ENCODE peak calls at places on chromosomes 12 and 14, in eight cellular contexts. One of them, this sample, is unnamed.

GRCh38 chr12:4116251-4117111 is 157.1 kb upstream of the CCND2 start:
- DNase-seq in neural progenitor cell: peak
- DNase-seq in HepG2: peak
- DNase-seq in AG04450: peak
- DNase-seq in fibroblast of lung: peak
- DNase-seq in esophagus squamous epithelium: no peak
- DNase-seq in tibial nerve: no peak
- DNase-seq in adrenal gland: no peak
- DNase-seq in this sample: no peak

GRCh38 chr12:119594772-119595445 is 1.3 kb downstream of the TMEM233 start:
- DNase-seq in AG04450: no peak
- DNase-seq in esophagus squamous epithelium: no peak
- DNase-seq in neural progenitor cell: peak
- DNase-seq in tibial nerve: no peak
- DNase-seq in fibroblast of lung: no peak
- DNase-seq in HepG2: no peak
- DNase-seq in adrenal gland: no peak
- DNase-seq in this sample: no peak

GRCh38 chr12:108649126-108649525 is 15.4 kb upstream of the SELPLG start:
- DNase-seq in adrenal gland: no peak
- DNase-seq in esophagus squamous epithelium: no peak
- DNase-seq in HepG2: no peak
- DNase-seq in tibial nerve: no peak
- DNase-seq in fibroblast of lung: peak
- DNase-seq in AG04450: no peak
- DNase-seq in neural progenitor cell: no peak
- DNase-seq in this sample: no peak

GRCh38 chr12:107610030-107610859 is 75.4 kb upstream of the PWP1 start:
- DNase-seq in fibroblast of lung: peak
- DNase-seq in esophagus squamous epithelium: no peak
- DNase-seq in tibial nerve: no peak
- DNase-seq in neural progenitor cell: peak
- DNase-seq in adrenal gland: no peak
- DNase-seq in AG04450: peak
- DNase-seq in HepG2: peak
- DNase-seq in this sample: no peak

GRCh38 chr12:120301962-120302815 is at the start of gene SIRT4:
- DNase-seq in tibial nerve: peak
- DNase-seq in esophagus squamous epithelium: peak
- DNase-seq in neural progenitor cell: peak
- DNase-seq in adrenal gland: peak
- DNase-seq in HepG2: peak
- DNase-seq in fibroblast of lung: peak
- DNase-seq in AG04450: peak
- DNase-seq in this sample: peak

GRCh38 chr12:122226366-122227222 is 742 bp upstream of the DIABLO start:
- DNase-seq in tibial nerve: no peak
- DNase-seq in adrenal gland: no peak
- DNase-seq in esophagus squamous epithelium: no peak
- DNase-seq in neural progenitor cell: no peak
- DNase-seq in HepG2: no peak
- DNase-seq in fibroblast of lung: no peak
- DNase-seq in AG04450: no peak
- DNase-seq in this sample: no peak

GRCh38 chr12:64457036-64457435 is 5.1 kb downstream of the TBK1 start:
- DNase-seq in AG04450: no peak
- DNase-seq in fibroblast of lung: no peak
- DNase-seq in adrenal gland: no peak
- DNase-seq in HepG2: no peak
- DNase-seq in esophagus squamous epithelium: no peak
- DNase-seq in tibial nerve: no peak
- DNase-seq in neural progenitor cell: no peak
- DNase-seq in this sample: no peak

GRCh38 chr14:104357689-104358527 is 219.5 kb downstream of the KIF26A start:
- DNase-seq in tibial nerve: no peak
- DNase-seq in fibroblast of lung: no peak
- DNase-seq in neural progenitor cell: no peak
- DNase-seq in HepG2: no peak
- DNase-seq in adrenal gland: no peak
- DNase-seq in AG04450: no peak
- DNase-seq in esophagus squamous epithelium: no peak
- DNase-seq in this sample: no peak

GRCh38 chr12:1826867-1827705 is 6.7 kb downstream of the LRTM2 start:
- DNase-seq in fibroblast of lung: no peak
- DNase-seq in esophagus squamous epithelium: no peak
- DNase-seq in AG04450: no peak
- DNase-seq in adrenal gland: no peak
- DNase-seq in HepG2: no peak
- DNase-seq in tibial nerve: no peak
- DNase-seq in neural progenitor cell: no peak
- DNase-seq in this sample: no peak

GRCh38 chr14:54747616-54748015 is 155.0 kb downstream of the GCH1 start:
- DNase-seq in tibial nerve: no peak
- DNase-seq in esophagus squamous epithelium: no peak
- DNase-seq in neural progenitor cell: no peak
- DNase-seq in HepG2: no peak
- DNase-seq in fibroblast of lung: no peak
- DNase-seq in AG04450: no peak
- DNase-seq in adrenal gland: no peak
- DNase-seq in this sample: no peak

GRCh38 chr12:58443273-58443980 is 476.9 kb downstream of the LRIG3 start:
- DNase-seq in esophagus squamous epithelium: no peak
- DNase-seq in fibroblast of lung: peak
- DNase-seq in tibial nerve: no peak
- DNase-seq in adrenal gland: no peak
- DNase-seq in neural progenitor cell: peak
- DNase-seq in HepG2: peak
- DNase-seq in AG04450: no peak
- DNase-seq in this sample: no peak

GRCh38 chr12:132003846-132004245 is 54.1 kb downstream of the EP400 start:
- DNase-seq in tibial nerve: no peak
- DNase-seq in HepG2: no peak
- DNase-seq in neural progenitor cell: no peak
- DNase-seq in fibroblast of lung: peak
- DNase-seq in AG04450: peak
- DNase-seq in adrenal gland: no peak
- DNase-seq in esophagus squamous epithelium: no peak
- DNase-seq in this sample: no peak

GRCh38 chr14:77889971-77890442 is 90.1 kb downstream of the ADCK1 start:
- DNase-seq in neural progenitor cell: no peak
- DNase-seq in tibial nerve: no peak
- DNase-seq in esophagus squamous epithelium: no peak
- DNase-seq in HepG2: no peak
- DNase-seq in adrenal gland: no peak
- DNase-seq in AG04450: peak
- DNase-seq in fibroblast of lung: peak
- DNase-seq in this sample: no peak

GRCh38 chr12:130953783-130954543 is at the start of gene ADGRD1:
- DNase-seq in tibial nerve: peak
- DNase-seq in adrenal gland: no peak
- DNase-seq in esophagus squamous epithelium: no peak
- DNase-seq in AG04450: no peak
- DNase-seq in neural progenitor cell: no peak
- DNase-seq in HepG2: no peak
- DNase-seq in fibroblast of lung: peak
- DNase-seq in this sample: peak
- H3K27ac ChIP-seq in tibial nerve: peak
- H3K27ac ChIP-seq in adrenal gland: no peak
- H3K27ac ChIP-seq in esophagus squamous epithelium: peak
- H3K27ac ChIP-seq in AG04450: no peak
- H3K27ac ChIP-seq in neural progenitor cell: no peak
- H3K27ac ChIP-seq in HepG2: peak
- H3K27ac ChIP-seq in fibroblast of lung: no peak
- H3K27ac ChIP-seq in this sample: no peak

GRCh38 chr12:17992002-17992656 is 97.9 kb downstream of the RERGL start:
- DNase-seq in neural progenitor cell: peak
- DNase-seq in fibroblast of lung: peak
- DNase-seq in AG04450: no peak
- DNase-seq in adrenal gland: peak
- DNase-seq in tibial nerve: peak
- DNase-seq in esophagus squamous epithelium: no peak
- DNase-seq in HepG2: peak
- DNase-seq in this sample: no peak
- TF ChIP-seq CTCF in neural progenitor cell: peak
- TF ChIP-seq CTCF in fibroblast of lung: peak
- TF ChIP-seq CTCF in AG04450: peak
- TF ChIP-seq CTCF in adrenal gland: peak
- TF ChIP-seq CTCF in tibial nerve: peak
- TF ChIP-seq CTCF in esophagus squamous epithelium: peak
- TF ChIP-seq CTCF in HepG2: peak
- TF ChIP-seq CTCF in this sample: peak

DNA sequence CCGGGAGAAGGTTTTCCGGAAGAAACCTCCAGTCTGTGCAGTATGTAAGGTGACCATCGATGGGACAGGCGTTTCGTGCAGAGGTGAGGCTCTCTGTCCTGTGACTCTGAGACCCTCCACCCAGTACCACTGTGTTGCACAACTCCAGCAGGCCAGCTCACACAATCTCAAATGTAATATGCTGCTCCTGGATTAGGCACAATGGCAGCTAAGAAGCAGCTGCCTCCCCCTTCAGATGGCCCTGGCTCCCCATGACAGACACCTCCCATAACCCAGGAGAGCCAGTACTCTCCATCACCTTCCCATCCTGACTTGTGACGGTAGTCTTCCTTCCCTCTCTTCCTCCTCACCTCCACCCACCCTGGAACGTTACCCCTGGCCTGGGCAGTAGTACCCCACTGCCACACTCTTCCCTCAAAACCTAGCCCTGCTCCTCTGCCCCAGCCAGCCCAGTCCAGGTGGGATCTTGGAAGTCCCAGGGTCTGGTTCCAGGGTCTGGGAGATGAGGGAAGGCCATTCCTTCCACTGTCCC is 2.1 kb downstream of the TNS2 start:
- DNase-seq in neural progenitor cell: no peak
- DNase-seq in fibroblast of lung: no peak
- DNase-seq in adrenal gland: no peak
- DNase-seq in HepG2: no peak
- DNase-seq in esophagus squamous epithelium: no peak
- DNase-seq in AG04450: no peak
- DNase-seq in tibial nerve: no peak
- DNase-seq in this sample: peak
- H3K4me3 ChIP-seq in neural progenitor cell: no peak
- H3K4me3 ChIP-seq in fibroblast of lung: peak
- H3K4me3 ChIP-seq in adrenal gland: no peak
- H3K4me3 ChIP-seq in HepG2: peak
- H3K4me3 ChIP-seq in esophagus squamous epithelium: peak
- H3K4me3 ChIP-seq in AG04450: peak
- H3K4me3 ChIP-seq in tibial nerve: peak
- H3K4me3 ChIP-seq in this sample: peak

DNA sequence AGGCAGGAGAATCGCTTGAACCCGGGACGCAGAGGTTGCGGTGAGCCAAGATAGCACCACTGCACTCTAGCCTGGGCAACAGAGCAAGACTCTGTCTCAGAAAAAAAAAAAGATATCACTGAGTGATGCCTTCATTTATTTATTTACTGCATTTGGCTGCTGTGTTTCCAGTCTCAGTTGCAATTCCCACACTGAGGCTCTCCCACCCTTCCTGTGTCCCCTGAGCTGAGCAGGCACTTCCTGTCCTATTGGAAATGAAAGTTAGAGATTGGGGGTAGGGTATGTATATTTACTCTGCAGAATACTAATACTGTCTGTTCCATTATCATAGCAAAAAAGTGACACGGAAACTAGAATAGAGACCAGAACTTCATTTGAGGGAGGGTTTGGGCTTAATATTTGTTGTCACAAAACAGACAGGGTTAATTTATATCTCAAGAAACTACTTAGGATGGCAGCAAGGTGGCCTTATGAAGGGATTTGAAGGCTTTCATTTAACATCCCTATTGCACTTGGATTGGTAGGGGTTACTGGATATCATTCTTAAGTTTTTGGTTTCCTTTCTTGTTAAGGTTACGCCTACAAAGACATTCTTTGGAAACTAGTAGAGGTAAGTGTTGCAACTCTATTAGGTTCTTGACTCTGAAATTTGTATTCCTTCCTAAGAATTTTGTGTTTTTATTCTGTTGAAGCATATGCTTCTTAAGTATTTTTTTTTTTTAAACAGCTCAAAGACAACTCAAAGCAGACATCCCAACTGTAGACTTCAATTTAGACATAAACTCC is 1.4 kb upstream of the RBMS2 start:
- DNase-seq in fibroblast of lung: no peak
- DNase-seq in tibial nerve: no peak
- DNase-seq in AG04450: no peak
- DNase-seq in neural progenitor cell: no peak
- DNase-seq in HepG2: no peak
- DNase-seq in esophagus squamous epithelium: no peak
- DNase-seq in adrenal gland: no peak
- DNase-seq in this sample: no peak
- H3K27ac ChIP-seq in fibroblast of lung: peak
- H3K27ac ChIP-seq in tibial nerve: peak
- H3K27ac ChIP-seq in AG04450: no peak
- H3K27ac ChIP-seq in neural progenitor cell: no peak
- H3K27ac ChIP-seq in HepG2: no peak
- H3K27ac ChIP-seq in esophagus squamous epithelium: peak
- H3K27ac ChIP-seq in adrenal gland: peak
- H3K27ac ChIP-seq in this sample: peak

GRCh38 chr12:2834581-2835491 is at the start of gene NRIP2:
- DNase-seq in esophagus squamous epithelium: no peak
- DNase-seq in fibroblast of lung: peak
- DNase-seq in AG04450: no peak
- DNase-seq in tibial nerve: no peak
- DNase-seq in adrenal gland: peak
- DNase-seq in neural progenitor cell: peak
- DNase-seq in HepG2: no peak
- DNase-seq in this sample: no peak
- TF ChIP-seq CTCF in esophagus squamous epithelium: no peak
- TF ChIP-seq CTCF in fibroblast of lung: no peak
- TF ChIP-seq CTCF in AG04450: peak
- TF ChIP-seq CTCF in tibial nerve: peak
- TF ChIP-seq CTCF in adrenal gland: no peak
- TF ChIP-seq CTCF in neural progenitor cell: no peak
- TF ChIP-seq CTCF in HepG2: no peak
- TF ChIP-seq CTCF in this sample: no peak

DNA sequence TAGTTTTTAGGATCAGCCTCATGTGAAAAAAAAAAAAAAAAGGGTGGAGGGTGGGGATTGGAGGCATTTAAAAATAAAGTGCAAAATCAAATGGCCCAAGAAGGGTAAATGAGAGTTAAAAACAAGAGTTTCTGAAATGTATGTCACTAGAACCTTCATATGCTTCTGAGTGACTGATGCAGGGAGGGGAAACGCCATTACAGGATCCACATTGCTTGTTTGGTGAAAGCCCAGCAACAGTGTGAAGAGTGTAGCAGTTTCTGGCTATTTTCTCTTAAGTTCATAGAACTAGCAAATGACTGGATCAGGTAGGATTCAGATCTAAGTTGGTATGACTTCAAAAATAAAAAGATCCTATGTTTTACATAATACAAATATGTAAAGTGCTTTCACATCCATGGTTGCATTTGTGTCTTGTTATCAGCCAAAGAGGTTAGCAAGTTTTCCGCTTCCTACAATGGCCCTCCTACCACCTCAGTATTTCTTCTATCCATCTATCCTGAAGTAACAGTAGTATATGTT is 2.9 kb downstream of the CHPT1 start:
- DNase-seq in esophagus squamous epithelium: no peak
- DNase-seq in fibroblast of lung: no peak
- DNase-seq in tibial nerve: no peak
- DNase-seq in neural progenitor cell: no peak
- DNase-seq in HepG2: no peak
- DNase-seq in AG04450: no peak
- DNase-seq in adrenal gland: no peak
- DNase-seq in this sample: no peak
- H3K4me3 ChIP-seq in esophagus squamous epithelium: no peak
- H3K4me3 ChIP-seq in fibroblast of lung: no peak
- H3K4me3 ChIP-seq in tibial nerve: no peak
- H3K4me3 ChIP-seq in neural progenitor cell: no peak
- H3K4me3 ChIP-seq in HepG2: peak
- H3K4me3 ChIP-seq in AG04450: no peak
- H3K4me3 ChIP-seq in adrenal gland: no peak
- H3K4me3 ChIP-seq in this sample: no peak

This sample was measured in pancreas.